ENCODE peak calls at places on chromosomes 13 and 19, in four cellular contexts. I is DND-41, G is fibroblast of lung, O is mammary epithelial cell. W is an unnamed sample. For H3K4me1, the result is how much of the 10 kb centered on the place peaks cover.

GRCh38 chr13:24264976-24265375 is 44.4 kb upstream of the C1QTNF9 start:
- DNase-seq in O (peak), G (no peak), I (peak), W (no peak)

GRCh38 chr19:48548253-48548911 is 3.6 kb upstream of the SULT2B1 start:
- DNase-seq in I (no peak), O (no peak), G (no peak), W (no peak)

GRCh38 chr13:37295046-37295445 is 189.6 kb upstream of the CSNK1A1L start:
- DNase-seq in O (no peak), I (no peak), G (no peak), W (no peak)

GRCh38 chr19:51407631-51408131 is 9.8 kb downstream of the SIGLEC10 start:
- DNase-seq in O (peak), I (no peak), G (peak), W (peak)

GRCh38 chr13:99657848-99658265 is 156.6 kb downstream of the TM9SF2 start:
- DNase-seq in G (peak), I (no peak), O (no peak), W (no peak)

GRCh38 chr13:89486065-89486464 is 1814.9 kb downstream of the SLITRK5 start:
- DNase-seq in I (no peak), O (no peak), G (no peak), W (no peak)

GRCh38 chr13:29453657-29454056 is 141.8 kb downstream of the SLC7A1 start:
- DNase-seq in G (no peak), O (no peak), I (no peak), W (no peak)

GRCh38 chr19:17766543-17767131 is 15.4 kb downstream of the FCHO1 start:
- DNase-seq in I (no peak), G (peak), O (peak), W (peak)

DNA sequence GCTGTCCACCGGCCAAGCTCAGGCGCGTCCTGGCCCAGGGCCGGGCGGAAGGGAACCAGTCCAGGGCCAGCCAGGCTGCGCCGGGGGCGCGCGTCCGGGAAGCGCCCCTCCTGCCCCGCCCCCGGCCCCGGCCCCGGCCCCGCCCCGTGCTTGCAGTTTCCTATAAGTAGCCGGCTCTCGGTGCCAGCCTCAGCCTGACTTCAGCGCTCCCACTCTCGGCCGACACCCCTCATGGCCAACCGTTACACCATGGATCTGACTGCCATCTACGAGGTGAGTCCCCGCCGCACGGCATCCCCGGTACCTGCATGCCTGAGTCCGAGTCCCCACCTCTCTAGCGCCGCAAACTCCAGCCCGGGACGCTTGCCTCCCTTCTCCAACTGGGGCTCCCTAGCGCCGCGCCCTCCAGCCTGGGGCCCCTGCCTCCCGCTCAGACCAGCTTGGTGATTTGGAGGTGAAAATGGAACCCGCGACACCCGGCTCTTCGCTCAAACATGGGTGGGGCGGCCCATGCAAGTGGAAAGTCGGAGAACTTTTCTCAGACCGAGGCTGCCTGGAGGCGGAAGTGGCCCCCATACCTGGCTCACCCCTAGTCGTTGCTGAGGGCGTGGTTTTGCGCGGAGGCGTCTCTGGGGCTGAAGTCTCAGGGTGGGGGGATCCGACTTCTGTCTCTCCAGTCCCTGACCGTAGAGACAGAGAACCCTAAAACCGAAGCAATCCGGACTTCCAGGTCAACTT is at the start of gene ZFP36:
- DNase-seq in O (peak), I (peak), G (peak), W (peak)
- H3K4me1 ChIP-seq in O (under half), I (half or more), G (under half), W (half or more)

GRCh38 chr19:45151821-45152503 is 8.8 kb downstream of the NKPD1 start:
- DNase-seq in G (no peak), I (no peak), O (no peak), W (no peak)
- H3K4me1 ChIP-seq in G (under half), I (under half), O (under half), W (under half)

GRCh38 chr19:1206063-1206732 is 620 bp downstream of the STK11 start:
- DNase-seq in G (no peak), O (no peak), I (no peak), W (no peak)

GRCh38 chr19:1211494-1212234 is 6.1 kb downstream of the STK11 start:
- DNase-seq in O (peak), G (no peak), I (no peak), W (no peak)

GRCh38 chr19:1210227-1210538 is 4.6 kb downstream of the STK11 start:
- DNase-seq in O (no peak), I (no peak), G (no peak), W (no peak)

GRCh38 chr19:1205114-1206062 is at the start of gene STK11:
- DNase-seq in I (peak), O (peak), G (peak), W (peak)

DNA sequence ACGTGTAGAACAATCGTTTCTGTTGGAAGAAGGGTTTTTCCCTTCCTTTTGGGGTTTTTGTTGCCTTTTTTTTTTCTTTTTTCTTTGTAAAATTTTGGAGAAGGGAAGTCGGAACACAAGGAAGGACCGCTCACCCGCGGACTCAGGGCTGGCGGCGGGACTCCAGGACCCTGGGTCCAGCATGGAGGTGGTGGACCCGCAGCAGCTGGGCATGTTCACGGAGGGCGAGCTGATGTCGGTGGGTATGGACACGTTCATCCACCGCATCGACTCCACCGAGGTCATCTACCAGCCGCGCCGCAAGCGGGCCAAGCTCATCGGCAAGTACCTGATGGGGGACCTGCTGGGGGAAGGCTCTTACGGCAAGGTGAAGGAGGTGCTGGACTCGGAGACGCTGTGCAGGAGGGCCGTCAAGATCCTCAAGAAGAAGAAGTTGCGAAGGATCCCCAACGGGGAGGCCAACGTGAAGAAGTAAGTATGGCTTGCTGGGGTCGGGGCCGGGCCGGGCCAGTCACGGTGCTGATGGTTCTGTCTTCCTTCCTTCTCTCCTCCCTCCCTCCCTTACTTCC is 1.2 kb downstream of the STK11 start:
- DNase-seq in O (no peak), G (no peak), I (no peak), W (peak)
- H3K4me1 ChIP-seq in O (under half), G (under half), I (half or more), W (under half)

DNA sequence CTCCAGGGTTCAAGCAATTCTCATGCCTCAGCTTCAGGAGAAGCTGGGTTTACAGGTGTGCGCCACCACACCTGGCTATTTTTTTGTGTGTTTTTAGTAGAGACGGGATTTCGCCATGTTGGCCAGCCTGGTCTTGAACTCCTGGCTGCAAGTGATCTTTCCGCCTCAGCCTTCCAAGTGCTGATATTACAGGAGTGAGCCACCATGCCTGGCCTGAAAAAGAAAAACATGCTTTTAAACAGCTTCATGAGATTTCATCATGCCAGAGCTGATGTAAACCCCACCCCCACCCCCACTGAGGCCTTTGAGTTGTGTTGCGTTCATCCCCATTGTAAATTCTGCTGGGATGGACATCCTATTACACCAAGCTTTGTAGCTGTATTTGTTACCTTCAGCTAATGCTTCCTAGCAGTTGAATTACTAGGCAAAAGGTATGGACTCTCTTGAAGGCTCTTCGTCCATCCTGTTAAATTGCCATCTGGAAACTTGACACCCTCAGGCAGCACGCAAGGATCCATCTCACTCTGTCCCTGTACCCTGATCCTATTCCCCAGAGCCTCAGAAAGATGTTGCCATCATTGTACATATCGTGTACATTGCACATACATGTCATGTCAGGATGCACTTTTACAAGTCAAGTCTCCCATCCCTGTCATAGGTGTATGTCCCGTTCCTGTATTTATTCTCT is 47.3 kb downstream of the NFIX start:
- DNase-seq in G (peak), O (no peak), I (no peak), W (no peak)
- H3K4me1 ChIP-seq in G (under half), O (half or more), I (under half), W (under half)

DNA sequence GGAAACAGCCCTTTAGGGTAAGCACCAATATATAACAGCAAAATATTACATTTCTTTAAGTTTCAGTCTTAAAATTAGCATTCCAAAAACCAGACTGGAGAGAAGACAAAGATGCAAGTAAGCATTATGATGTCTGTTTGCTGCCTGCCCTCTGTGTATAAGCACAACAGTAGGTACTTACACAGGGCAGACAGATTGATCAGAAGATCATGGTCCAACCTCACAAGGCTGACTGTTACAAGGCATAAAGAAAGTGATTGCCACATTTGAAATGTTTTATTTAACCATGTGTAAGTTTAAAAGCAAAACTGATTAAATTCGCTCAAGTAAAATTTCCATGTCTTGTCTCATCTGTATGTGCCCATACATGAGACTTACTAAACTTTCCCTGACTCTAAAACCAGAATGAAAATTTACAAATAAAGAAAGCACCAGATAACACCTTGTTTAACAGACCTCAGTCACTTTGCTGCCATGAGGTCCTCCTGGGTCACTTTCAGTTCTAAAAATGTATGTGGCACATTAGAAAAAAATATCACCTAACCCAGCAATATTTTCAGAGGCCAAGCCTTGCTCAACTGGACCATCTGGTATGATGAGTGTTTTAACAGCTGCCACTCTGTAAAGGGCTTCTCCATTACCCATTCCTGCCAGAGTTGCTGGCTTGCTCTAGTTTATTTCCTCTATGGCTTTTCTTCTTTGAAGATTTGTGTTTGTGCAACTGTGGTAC is 297.0 kb downstream of the RBM26 start:
- DNase-seq in O (no peak), I (no peak), G (no peak), W (no peak)
- H3K4me1 ChIP-seq in O (under half), I (under half), G (under half), W (under half)

DNA sequence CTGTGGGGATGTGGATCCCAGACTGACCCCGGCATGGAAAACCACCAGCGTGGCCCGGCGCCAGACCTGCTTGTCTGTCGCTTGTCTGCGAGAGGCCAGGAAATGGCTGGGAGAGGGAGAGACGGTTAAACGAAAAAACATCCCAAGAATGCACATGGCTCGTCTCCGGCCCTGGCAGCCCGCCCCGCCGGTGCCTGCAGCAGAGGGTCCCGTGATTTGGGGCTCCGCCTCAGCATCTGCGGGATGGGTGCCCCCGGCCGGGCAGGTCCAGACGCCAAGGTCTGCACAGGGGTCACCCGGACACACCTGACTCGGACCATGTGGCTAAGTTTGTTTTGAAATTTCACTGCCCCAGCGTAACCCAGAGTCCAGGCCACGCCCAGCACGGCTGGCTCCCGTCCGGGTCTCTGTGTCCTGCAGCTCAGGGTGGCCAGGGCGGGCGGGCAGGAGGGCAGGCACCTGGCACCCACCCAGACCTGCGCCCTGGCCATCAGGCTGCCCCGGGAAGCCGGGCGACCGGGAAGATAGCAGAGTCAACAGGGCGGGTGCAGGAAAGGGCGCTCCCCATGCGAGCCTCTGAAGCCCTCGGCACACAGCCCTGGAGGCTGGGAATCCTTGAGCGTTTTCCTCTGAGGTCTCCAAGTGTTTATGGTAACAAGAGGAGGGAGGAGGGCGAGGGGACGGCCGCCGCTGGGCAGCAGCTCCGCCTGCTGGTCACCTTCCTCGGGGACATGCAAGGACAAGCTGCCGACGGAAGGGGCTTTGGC is 103.2 kb downstream of the GADD45B start:
- DNase-seq in I (no peak), G (peak), O (peak), W (peak)
- H3K4me1 ChIP-seq in I (under half), G (under half), O (under half), W (under half)

GRCh38 chr13:59458908-59459579 is 704.7 kb downstream of the DIAPH3 start:
- DNase-seq in I (no peak), O (no peak), G (peak), W (no peak)

GRCh38 chr13:59464926-59465325 is 698.8 kb downstream of the DIAPH3 start:
- DNase-seq in O (no peak), G (no peak), I (no peak), W (no peak)

GRCh38 chr13:59463023-59463422 is 700.7 kb downstream of the DIAPH3 start:
- DNase-seq in I (no peak), G (no peak), O (no peak), W (no peak)

GRCh38 chr13:59461411-59461810 is 702.3 kb downstream of the DIAPH3 start:
- DNase-seq in G (no peak), I (no peak), O (no peak), W (no peak)

GRCh38 chr13:59459972-59460371 is 703.8 kb downstream of the DIAPH3 start:
- DNase-seq in O (no peak), I (no peak), G (peak), W (no peak)
- H3K4me1 ChIP-seq in O (under half), I (under half), G (under half), W (under half)

DNA sequence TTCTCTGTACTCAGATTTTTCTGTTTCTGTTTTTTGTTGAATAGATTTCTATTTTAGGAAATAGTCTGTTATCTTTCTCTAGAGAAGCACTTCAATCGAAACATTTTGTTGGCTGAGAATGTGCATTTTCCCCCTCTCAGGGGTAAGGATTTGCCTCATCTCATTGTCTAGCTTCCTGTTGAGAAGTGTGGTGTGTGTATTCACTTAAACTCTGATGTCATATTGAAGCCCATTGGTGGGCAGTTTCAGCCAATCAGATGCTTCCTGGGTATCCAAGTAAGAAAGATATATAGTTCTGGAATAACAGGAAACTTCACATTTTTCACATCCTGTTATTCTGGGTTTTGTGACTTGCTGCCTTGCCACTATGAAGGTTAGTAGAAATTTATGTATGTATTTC is 87.6 kb downstream of the ARHGEF7 start:
- DNase-seq in I (no peak), O (no peak), G (peak), W (peak)
- H3K4me1 ChIP-seq in I (half or more), O (under half), G (under half), W (half or more)

DNA sequence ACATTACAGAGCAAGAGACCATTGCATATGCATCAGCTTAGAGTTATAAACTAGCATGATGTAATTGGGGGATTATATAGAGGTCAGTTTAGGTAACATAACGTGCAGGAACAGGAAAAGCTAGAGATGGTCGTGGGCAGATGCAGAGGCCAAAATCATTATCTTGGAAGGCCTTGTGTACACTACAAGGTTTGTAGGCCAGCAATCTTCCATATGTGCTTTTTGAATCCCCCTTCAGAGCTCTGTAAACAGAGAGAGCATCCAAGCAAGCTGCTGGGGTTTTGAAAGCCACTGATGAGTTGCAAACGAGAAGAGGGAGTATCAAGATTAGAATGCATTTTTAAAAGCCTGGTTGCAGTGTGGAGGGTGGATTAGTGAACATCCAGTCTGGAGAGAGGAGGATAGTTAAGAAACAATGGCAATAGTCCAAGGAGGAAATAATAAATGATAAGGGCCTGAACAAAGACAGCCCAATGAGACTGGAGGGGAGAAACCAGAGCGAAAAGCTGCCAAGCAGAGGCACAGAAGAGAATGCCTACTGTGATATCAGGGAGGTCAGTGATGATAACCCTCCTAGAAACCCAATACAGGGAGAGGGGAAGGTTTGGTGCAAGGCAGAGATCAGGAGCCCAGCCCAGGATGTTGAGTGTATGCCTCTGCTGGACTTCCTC is 109.6 kb downstream of the ZAR1L start:
- DNase-seq in I (no peak), G (peak), O (no peak), W (no peak)
- H3K4me1 ChIP-seq in I (under half), G (under half), O (under half), W (under half)

DNA sequence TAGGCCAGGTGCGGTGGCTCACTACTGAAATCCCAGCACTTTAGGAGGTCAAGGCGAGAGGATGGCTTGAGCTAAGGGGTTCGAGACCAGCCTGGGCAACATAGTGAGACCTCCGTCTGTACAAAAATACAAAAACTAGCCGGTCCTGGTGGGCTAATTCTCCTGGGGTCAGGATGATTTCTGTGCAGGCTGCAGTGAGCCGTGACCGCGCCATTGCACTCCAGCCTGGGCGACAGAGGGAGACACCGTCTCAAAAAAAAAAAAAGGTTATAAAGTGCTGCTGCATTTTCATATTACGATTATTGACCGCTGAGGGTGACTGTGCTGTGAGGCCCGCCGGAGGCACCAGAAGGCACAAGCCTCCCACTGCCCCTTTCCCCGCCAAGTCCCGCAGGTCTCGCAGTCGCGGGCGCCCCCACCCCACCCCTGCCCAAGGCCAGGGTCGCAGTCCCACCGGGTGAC is 477 bp upstream of the PLEKHF1 start:
- DNase-seq in G (no peak), O (no peak), I (no peak), W (no peak)
- H3K4me1 ChIP-seq in G (under half), O (half or more), I (under half), W (under half)

W was measured in Karpas-422.